ENCODE peak calls at places on chromosomes 7 and 10, in seven cellular contexts. Y is HepG2, T is HCT116, R is gastrocnemius medialis, B is body of pancreas, A is heart right ventricle, V is left lung. E is an unnamed sample.

GRCh38 chr10:102603946-102604345 is 40.3 kb upstream of the TRIM8 start:
- ATAC-seq in Y (no peak), T (peak), R (peak), B (no peak), A (peak), V (peak), E (peak)

GRCh38 chr7:156666368-156667109 is 26.0 kb downstream of the RNF32 start:
- ATAC-seq in Y (peak), T (no peak), R (no peak), B (no peak), A (no peak), V (no peak), E (no peak)

GRCh38 chr7:101804087-101804631 is 13.3 kb upstream of the CUX1 start:
- ATAC-seq in Y (no peak), T (no peak), R (no peak), B (no peak), A (no peak), V (peak), E (no peak)

GRCh38 chr7:1669954-1670893 is at the start of gene ELFN1:
- ATAC-seq in Y (no peak), T (no peak), R (no peak), B (peak), A (no peak), V (no peak), E (no peak)

GRCh38 chr7:28358423-28358868 is 53.9 kb upstream of the CREB5 start:
- ATAC-seq in Y (no peak), T (peak), R (no peak), B (no peak), A (no peak), V (peak), E (no peak)

GRCh38 chr10:44309939-44310761 is 74.7 kb downstream of the CXCL12 start:
- ATAC-seq in Y (no peak), T (no peak), R (no peak), B (no peak), A (no peak), V (no peak), E (no peak)

GRCh38 chr7:17822557-17823173 is 117.6 kb downstream of the SNX13 start:
- ATAC-seq in Y (no peak), T (no peak), R (no peak), B (no peak), A (no peak), V (no peak), E (no peak)

GRCh38 chr7:94565247-94565894 is 55.8 kb downstream of the CASD1 start:
- ATAC-seq in Y (no peak), T (no peak), R (no peak), B (no peak), A (no peak), V (no peak), E (no peak)

GRCh38 chr7:24922099-24922773 is 57.7 kb downstream of the OSBPL3 start:
- ATAC-seq in Y (peak), T (no peak), R (peak), B (no peak), A (no peak), V (no peak), E (no peak)

GRCh38 chr10:3775671-3776551 is 9.1 kb downstream of the KLF6 start:
- ATAC-seq in Y (peak), T (peak), R (peak), B (peak), A (peak), V (peak), E (peak)

GRCh38 chr7:154837622-154838021 is 165.3 kb downstream of the PAXIP1 start:
- ATAC-seq in Y (no peak), T (no peak), R (no peak), B (no peak), A (no peak), V (no peak), E (no peak)

GRCh38 chr7:43211276-43211675 is 98.8 kb downstream of the HECW1 start:
- ATAC-seq in Y (peak), T (peak), R (no peak), B (no peak), A (no peak), V (no peak), E (no peak)

GRCh38 chr7:32890553-32891045 is 961 bp downstream of the KBTBD2 start:
- ATAC-seq in Y (no peak), T (peak), R (peak), B (no peak), A (no peak), V (peak), E (no peak)

GRCh38 chr10:49362596-49363260 is 33.2 kb downstream of the DRGX start:
- ATAC-seq in Y (peak), T (no peak), R (no peak), B (peak), A (no peak), V (peak), E (no peak)

GRCh38 chr7:96388620-96389383 is 66.9 kb upstream of the SLC25A13 start:
- ATAC-seq in Y (peak), T (no peak), R (peak), B (peak), A (peak), V (peak), E (peak)

GRCh38 chr7:158614695-158615094 is 27.1 kb upstream of the PTPRN2 start:
- ATAC-seq in Y (no peak), T (no peak), R (no peak), B (no peak), A (no peak), V (peak), E (no peak)

GRCh38 chr7:45983720-45984032 is 62.6 kb upstream of the IGFBP3 start:
- ATAC-seq in Y (no peak), T (no peak), R (no peak), B (no peak), A (no peak), V (no peak), E (no peak)

GRCh38 chr10:44261296-44261695 is 123.6 kb downstream of the CXCL12 start:
- ATAC-seq in Y (no peak), T (no peak), R (no peak), B (no peak), A (peak), V (no peak), E (no peak)

GRCh38 chr10:30192846-30193608 is 133.6 kb upstream of the JCAD start:
- ATAC-seq in Y (no peak), T (no peak), R (no peak), B (no peak), A (no peak), V (no peak), E (no peak)

GRCh38 chr7:47228386-47229014 is 353.4 kb downstream of the TNS3 start:
- ATAC-seq in Y (no peak), T (peak), R (no peak), B (no peak), A (no peak), V (no peak), E (no peak)

GRCh38 chr10:80517416-80518142 is 20.1 kb upstream of the SH2D4B start:
- ATAC-seq in Y (no peak), T (no peak), R (no peak), B (no peak), A (peak), V (no peak), E (no peak)

GRCh38 chr10:69728335-69728861 is 73.3 kb upstream of the COL13A1 start:
- ATAC-seq in Y (peak), T (peak), R (peak), B (peak), A (no peak), V (peak), E (no peak)

GRCh38 chr7:47497367-47498096 is 84.4 kb downstream of the TNS3 start:
- ATAC-seq in Y (no peak), T (no peak), R (no peak), B (peak), A (peak), V (peak), E (no peak)

GRCh38 chr7:112213735-112214134 is 7.2 kb downstream of the ZNF277 start:
- ATAC-seq in Y (no peak), T (no peak), R (no peak), B (no peak), A (no peak), V (no peak), E (no peak)

GRCh38 chr10:34205452-34205851 is 609.6 kb downstream of the PARD3 start:
- ATAC-seq in Y (no peak), T (no peak), R (no peak), B (no peak), A (no peak), V (peak), E (no peak)

GRCh38 chr10:95755511-95756004 is 405 bp upstream of the ENTPD1 start:
- ATAC-seq in Y (no peak), T (no peak), R (peak), B (no peak), A (peak), V (peak), E (peak)

DNA sequence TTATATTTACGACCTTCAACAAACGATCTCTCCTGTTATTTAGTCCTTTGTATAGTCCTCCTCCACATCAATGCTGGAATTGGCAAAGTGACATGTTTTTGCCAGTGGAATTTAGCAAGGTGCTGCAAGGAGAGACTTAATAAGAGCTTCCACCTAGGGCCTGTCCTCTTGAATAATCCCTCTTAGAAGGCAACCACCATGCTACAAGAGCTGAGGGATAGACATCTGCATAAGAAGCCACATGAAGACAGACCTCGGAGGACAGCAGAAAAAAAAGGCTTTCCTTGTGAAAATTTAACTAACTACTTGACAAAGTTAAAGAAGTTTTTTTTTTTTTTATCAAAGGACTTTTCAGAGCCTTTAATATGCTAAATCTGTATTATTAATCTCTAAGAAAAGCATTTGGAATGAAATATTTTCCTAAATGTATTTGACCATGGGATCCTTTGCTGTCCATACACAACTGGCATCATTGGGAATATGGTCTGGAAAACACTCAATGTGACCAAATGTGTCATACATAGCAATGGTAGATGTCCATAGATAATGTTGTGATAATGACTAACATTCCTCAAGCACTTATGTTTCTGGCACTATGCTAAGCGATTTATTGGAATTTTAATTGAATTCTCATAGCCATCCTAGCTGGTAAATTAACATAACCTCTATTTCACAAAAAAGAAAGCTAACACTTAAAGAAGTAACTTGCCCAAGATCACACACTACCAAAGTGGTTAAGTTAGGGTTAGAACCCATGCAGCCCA is 13.2 kb downstream of the HYCC1 start:
- ATAC-seq in Y (no peak), T (no peak), R (no peak), B (no peak), A (no peak), V (no peak), E (no peak)
- H3K4me3 ChIP-seq in Y (no peak), T (no peak), R (no peak), B (no peak), A (no peak), V (no peak), E (no peak)

GRCh38 chr7:105352018-105352612 is 36.6 kb downstream of the SRPK2 start:
- ATAC-seq in Y (no peak), T (no peak), R (peak), B (peak), A (peak), V (peak), E (peak)
- H3K4me3 ChIP-seq in Y (no peak), T (no peak), R (no peak), B (no peak), A (no peak), V (no peak), E (no peak)

DNA sequence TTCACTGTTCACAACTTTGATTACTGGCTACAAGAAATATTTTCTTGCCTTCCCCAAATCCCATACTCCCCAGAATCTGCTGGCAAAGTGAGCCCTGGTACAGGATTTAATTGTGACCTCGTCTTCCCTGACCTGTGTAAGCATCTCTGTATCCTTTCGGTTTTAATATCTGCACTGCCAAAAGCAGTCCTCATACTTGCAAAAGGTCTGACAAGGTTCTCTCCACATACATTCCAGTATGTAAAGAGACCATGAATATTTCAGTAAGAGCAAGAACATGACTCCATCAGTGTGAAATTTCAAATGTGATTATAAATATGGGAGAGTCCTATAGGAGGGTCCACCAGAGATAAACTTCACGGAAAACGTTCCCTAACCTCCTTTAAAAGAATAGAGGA is 134.0 kb upstream of the TCF7L2 start:
- ATAC-seq in Y (no peak), T (no peak), R (no peak), B (no peak), A (no peak), V (no peak), E (no peak)
- H3K4me3 ChIP-seq in Y (no peak), T (no peak), R (no peak), B (no peak), A (no peak), V (no peak), E (no peak)

GRCh38 chr10:120414946-120415345 is 42.1 kb upstream of the PLPP4 start:
- ATAC-seq in Y (no peak), T (no peak), R (no peak), B (no peak), A (no peak), V (no peak), E (no peak)

GRCh38 chr10:120420421-120420820 is 36.6 kb upstream of the PLPP4 start:
- ATAC-seq in Y (no peak), T (no peak), R (no peak), B (no peak), A (no peak), V (no peak), E (no peak)

GRCh38 chr10:120421250-120421649 is 35.8 kb upstream of the PLPP4 start:
- ATAC-seq in Y (no peak), T (no peak), R (no peak), B (no peak), A (no peak), V (no peak), E (no peak)

GRCh38 chr10:120415709-120416330 is 41.2 kb upstream of the PLPP4 start:
- ATAC-seq in Y (no peak), T (peak), R (no peak), B (no peak), A (no peak), V (peak), E (no peak)
- H3K4me3 ChIP-seq in Y (no peak), T (no peak), R (no peak), B (no peak), A (no peak), V (no peak), E (no peak)

DNA sequence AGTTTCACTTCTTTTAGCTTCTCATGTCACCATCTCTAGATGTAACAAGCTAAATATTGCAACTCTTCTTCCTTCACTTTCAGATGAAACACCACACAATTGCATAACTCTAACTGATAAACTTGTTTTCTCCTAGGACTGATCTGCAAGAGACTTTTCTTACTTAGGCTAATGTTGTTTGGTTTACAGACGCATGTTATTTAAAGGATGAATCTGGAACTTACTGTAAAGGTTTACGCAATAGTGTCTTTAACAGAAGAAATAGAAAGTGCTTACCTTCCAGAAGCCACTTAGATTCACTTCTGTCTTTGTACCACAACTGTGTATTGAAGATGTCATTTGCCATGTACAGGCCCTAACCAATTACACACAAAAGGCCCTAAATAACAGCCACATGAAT is 22.1 kb upstream of the ZC3HAV1 start:
- ATAC-seq in Y (no peak), T (no peak), R (no peak), B (no peak), A (no peak), V (no peak), E (no peak)
- H3K4me3 ChIP-seq in Y (no peak), T (no peak), R (no peak), B (no peak), A (no peak), V (no peak), E (no peak)

DNA sequence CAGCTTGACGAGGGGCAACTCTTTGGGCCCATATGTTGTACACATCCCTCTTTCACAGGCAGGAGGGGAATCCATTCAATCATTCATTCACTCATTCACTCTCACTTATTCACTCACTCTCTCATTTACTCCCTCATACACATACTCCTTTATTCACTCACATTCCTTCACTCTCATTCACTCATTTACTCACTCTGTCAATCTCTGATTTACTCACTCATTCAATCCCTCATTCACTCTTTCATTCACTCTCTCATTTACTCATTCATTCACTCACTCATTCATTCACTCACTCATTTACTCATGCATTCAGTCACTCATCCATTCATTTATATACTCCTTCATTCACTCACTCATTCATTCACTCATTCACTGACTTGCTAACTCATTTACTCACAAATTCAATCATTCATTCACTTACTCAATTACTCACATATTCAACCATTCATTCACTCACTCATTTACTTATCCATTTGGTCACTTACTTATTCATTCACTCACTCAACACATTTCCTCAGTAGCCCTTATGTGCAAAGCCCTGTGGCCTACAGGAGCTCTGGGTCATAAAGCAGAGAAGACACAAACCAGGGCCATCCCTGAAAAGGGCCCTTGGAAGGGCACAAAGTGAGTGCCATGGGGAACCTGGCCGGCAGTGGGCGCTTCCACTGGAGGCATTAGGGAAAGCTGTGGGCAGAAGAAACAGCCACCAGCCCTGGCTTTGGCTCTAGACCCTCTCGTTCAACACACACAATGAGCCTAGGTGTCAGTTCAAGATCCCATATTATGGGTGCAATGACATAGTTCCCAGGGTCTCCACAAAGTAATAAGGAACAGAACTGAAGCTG is 26.0 kb downstream of the HIP1 start:
- ATAC-seq in Y (peak), T (no peak), R (no peak), B (no peak), A (no peak), V (no peak), E (no peak)
- H3K4me3 ChIP-seq in Y (no peak), T (no peak), R (no peak), B (no peak), A (no peak), V (no peak), E (no peak)